ENCODE peak calls at places on chromosomes 2 and 18, in six cellular contexts. One of them, this sample, is unnamed.

GRCh38 chr2:85078536-85078935 is 54.7 kb upstream of the TCF7L1 start:
- DNase-seq in Peyer's patch: no peak
- DNase-seq in RWPE2: no peak
- DNase-seq in IMR-90: no peak
- DNase-seq in breast epithelium: no peak
- DNase-seq in choroid plexus epithelial cell: no peak
- DNase-seq in this sample: no peak

GRCh38 chr2:48175254-48175653 is 269.0 kb upstream of the FBXO11 start:
- DNase-seq in RWPE2: no peak
- DNase-seq in breast epithelium: no peak
- DNase-seq in Peyer's patch: no peak
- DNase-seq in choroid plexus epithelial cell: peak
- DNase-seq in IMR-90: peak
- DNase-seq in this sample: no peak

GRCh38 chr18:67973916-67974315 is 457.4 kb upstream of the DSEL start:
- DNase-seq in choroid plexus epithelial cell: no peak
- DNase-seq in breast epithelium: no peak
- DNase-seq in RWPE2: no peak
- DNase-seq in Peyer's patch: no peak
- DNase-seq in IMR-90: no peak
- DNase-seq in this sample: no peak

GRCh38 chr18:11577271-11578112 is 31.9 kb upstream of the SLC35G4 start:
- DNase-seq in IMR-90: no peak
- DNase-seq in RWPE2: no peak
- DNase-seq in breast epithelium: no peak
- DNase-seq in choroid plexus epithelial cell: no peak
- DNase-seq in Peyer's patch: no peak
- DNase-seq in this sample: no peak

GRCh38 chr2:226882606-226883005 is 46.8 kb downstream of the RHBDD1 start:
- DNase-seq in breast epithelium: no peak
- DNase-seq in IMR-90: peak
- DNase-seq in RWPE2: no peak
- DNase-seq in choroid plexus epithelial cell: no peak
- DNase-seq in Peyer's patch: no peak
- DNase-seq in this sample: no peak

GRCh38 chr18:50051288-50051687 is 143.7 kb downstream of the MYO5B start:
- DNase-seq in IMR-90: no peak
- DNase-seq in choroid plexus epithelial cell: peak
- DNase-seq in RWPE2: no peak
- DNase-seq in breast epithelium: no peak
- DNase-seq in Peyer's patch: no peak
- DNase-seq in this sample: no peak

GRCh38 chr18:8771930-8772329 is 66.6 kb downstream of the MTCL1 start:
- DNase-seq in IMR-90: no peak
- DNase-seq in Peyer's patch: peak
- DNase-seq in RWPE2: no peak
- DNase-seq in breast epithelium: no peak
- DNase-seq in choroid plexus epithelial cell: peak
- DNase-seq in this sample: peak

GRCh38 chr18:23650963-23651927 is 11.5 kb downstream of the ANKRD29 start:
- DNase-seq in RWPE2: no peak
- DNase-seq in choroid plexus epithelial cell: peak
- DNase-seq in IMR-90: peak
- DNase-seq in Peyer's patch: no peak
- DNase-seq in breast epithelium: no peak
- DNase-seq in this sample: no peak

GRCh38 chr2:42838133-42838532 is 45.8 kb upstream of the HAAO start:
- DNase-seq in choroid plexus epithelial cell: no peak
- DNase-seq in RWPE2: no peak
- DNase-seq in breast epithelium: no peak
- DNase-seq in Peyer's patch: peak
- DNase-seq in IMR-90: no peak
- DNase-seq in this sample: no peak

GRCh38 chr2:210654091-210654490 is 97.7 kb downstream of the CPS1 start:
- DNase-seq in RWPE2: no peak
- DNase-seq in breast epithelium: no peak
- DNase-seq in IMR-90: peak
- DNase-seq in Peyer's patch: no peak
- DNase-seq in choroid plexus epithelial cell: peak
- DNase-seq in this sample: no peak

GRCh38 chr18:681985-682384 is 24.5 kb downstream of the TYMS start:
- DNase-seq in Peyer's patch: no peak
- DNase-seq in RWPE2: no peak
- DNase-seq in choroid plexus epithelial cell: no peak
- DNase-seq in breast epithelium: no peak
- DNase-seq in IMR-90: no peak
- DNase-seq in this sample: no peak

GRCh38 chr2:238449909-238450417 is 23.2 kb downstream of the ASB1 start:
- DNase-seq in RWPE2: no peak
- DNase-seq in Peyer's patch: peak
- DNase-seq in choroid plexus epithelial cell: peak
- DNase-seq in breast epithelium: no peak
- DNase-seq in IMR-90: peak
- DNase-seq in this sample: no peak

GRCh38 chr18:59002974-59003594 is 136.6 kb upstream of the SEC11C start:
- DNase-seq in choroid plexus epithelial cell: no peak
- DNase-seq in RWPE2: no peak
- DNase-seq in IMR-90: no peak
- DNase-seq in Peyer's patch: no peak
- DNase-seq in breast epithelium: no peak
- DNase-seq in this sample: no peak

GRCh38 chr2:28661589-28662001 is 90.0 kb upstream of the PPP1CB start:
- DNase-seq in Peyer's patch: peak
- DNase-seq in choroid plexus epithelial cell: peak
- DNase-seq in breast epithelium: no peak
- DNase-seq in RWPE2: no peak
- DNase-seq in IMR-90: peak
- DNase-seq in this sample: no peak

GRCh38 chr2:164430166-164430783 is 191.0 kb downstream of the GRB14 start:
- DNase-seq in choroid plexus epithelial cell: peak
- DNase-seq in RWPE2: no peak
- DNase-seq in breast epithelium: no peak
- DNase-seq in IMR-90: peak
- DNase-seq in Peyer's patch: peak
- DNase-seq in this sample: peak

GRCh38 chr18:77067315-77068061 is 65.1 kb downstream of the MBP start:
- DNase-seq in IMR-90: peak
- DNase-seq in choroid plexus epithelial cell: peak
- DNase-seq in RWPE2: no peak
- DNase-seq in Peyer's patch: peak
- DNase-seq in breast epithelium: no peak
- DNase-seq in this sample: no peak

GRCh38 chr2:165015052-165015642 is 59.8 kb upstream of the SLC38A11 start:
- DNase-seq in RWPE2: no peak
- DNase-seq in choroid plexus epithelial cell: peak
- DNase-seq in breast epithelium: no peak
- DNase-seq in Peyer's patch: peak
- DNase-seq in IMR-90: peak
- DNase-seq in this sample: peak

GRCh38 chr18:78521136-78521535 is 458.5 kb upstream of the SALL3 start:
- DNase-seq in IMR-90: no peak
- DNase-seq in Peyer's patch: no peak
- DNase-seq in breast epithelium: no peak
- DNase-seq in RWPE2: no peak
- DNase-seq in choroid plexus epithelial cell: no peak
- DNase-seq in this sample: no peak

GRCh38 chr2:98909381-98910211 is 26.4 kb downstream of the CRACDL start:
- DNase-seq in choroid plexus epithelial cell: peak
- DNase-seq in IMR-90: peak
- DNase-seq in breast epithelium: peak
- DNase-seq in Peyer's patch: peak
- DNase-seq in RWPE2: no peak
- DNase-seq in this sample: peak

GRCh38 chr2:146734042-146734715 is 1110.7 kb upstream of the ACVR2A start:
- DNase-seq in breast epithelium: no peak
- DNase-seq in choroid plexus epithelial cell: peak
- DNase-seq in RWPE2: no peak
- DNase-seq in Peyer's patch: no peak
- DNase-seq in IMR-90: peak
- DNase-seq in this sample: no peak

GRCh38 chr2:9099341-9099751 is 95.9 kb upstream of the MBOAT2 start:
- DNase-seq in breast epithelium: no peak
- DNase-seq in Peyer's patch: no peak
- DNase-seq in RWPE2: no peak
- DNase-seq in IMR-90: peak
- DNase-seq in choroid plexus epithelial cell: peak
- DNase-seq in this sample: no peak

GRCh38 chr2:143241403-143242088 is 112.3 kb downstream of the ARHGAP15 start:
- DNase-seq in choroid plexus epithelial cell: no peak
- DNase-seq in Peyer's patch: no peak
- DNase-seq in IMR-90: no peak
- DNase-seq in breast epithelium: no peak
- DNase-seq in RWPE2: no peak
- DNase-seq in this sample: no peak

GRCh38 chr2:219279916-219280516 is 850 bp downstream of the DNAJB2 start:
- DNase-seq in Peyer's patch: no peak
- DNase-seq in RWPE2: no peak
- DNase-seq in breast epithelium: no peak
- DNase-seq in choroid plexus epithelial cell: no peak
- DNase-seq in IMR-90: no peak
- DNase-seq in this sample: no peak

GRCh38 chr2:74290466-74291216 is 52.6 kb downstream of the SLC4A5 start:
- DNase-seq in RWPE2: no peak
- DNase-seq in choroid plexus epithelial cell: no peak
- DNase-seq in IMR-90: no peak
- DNase-seq in breast epithelium: no peak
- DNase-seq in Peyer's patch: peak
- DNase-seq in this sample: no peak

GRCh38 chr18:8548186-8548585 is 61.1 kb upstream of the RAB12 start:
- DNase-seq in IMR-90: peak
- DNase-seq in breast epithelium: no peak
- DNase-seq in choroid plexus epithelial cell: peak
- DNase-seq in RWPE2: no peak
- DNase-seq in Peyer's patch: no peak
- DNase-seq in this sample: no peak

GRCh38 chr2:58601017-58601416 is 359.9 kb upstream of the FANCL start:
- DNase-seq in IMR-90: no peak
- DNase-seq in choroid plexus epithelial cell: peak
- DNase-seq in RWPE2: no peak
- DNase-seq in breast epithelium: no peak
- DNase-seq in Peyer's patch: no peak
- DNase-seq in this sample: no peak

GRCh38 chr2:23616630-23617029 is 231.7 kb downstream of the KLHL29 start:
- DNase-seq in breast epithelium: no peak
- DNase-seq in IMR-90: no peak
- DNase-seq in choroid plexus epithelial cell: no peak
- DNase-seq in RWPE2: no peak
- DNase-seq in Peyer's patch: no peak
- DNase-seq in this sample: no peak

GRCh38 chr2:44930274-44930826 is 11.2 kb upstream of the SIX3 start:
- DNase-seq in IMR-90: no peak
- DNase-seq in choroid plexus epithelial cell: no peak
- DNase-seq in RWPE2: no peak
- DNase-seq in Peyer's patch: no peak
- DNase-seq in breast epithelium: no peak
- DNase-seq in this sample: peak

GRCh38 chr2:44927979-44928659 is 13.4 kb upstream of the SIX3 start:
- DNase-seq in Peyer's patch: no peak
- DNase-seq in breast epithelium: no peak
- DNase-seq in IMR-90: no peak
- DNase-seq in RWPE2: no peak
- DNase-seq in choroid plexus epithelial cell: no peak
- DNase-seq in this sample: peak

GRCh38 chr2:144712277-144712944 is 192.5 kb upstream of the ZEB2 start:
- DNase-seq in RWPE2: no peak
- DNase-seq in IMR-90: peak
- DNase-seq in breast epithelium: no peak
- DNase-seq in choroid plexus epithelial cell: peak
- DNase-seq in Peyer's patch: no peak
- DNase-seq in this sample: no peak

GRCh38 chr2:117856415-117857210 is 42.1 kb downstream of the DDX18 start:
- DNase-seq in RWPE2: no peak
- DNase-seq in breast epithelium: no peak
- DNase-seq in IMR-90: peak
- DNase-seq in choroid plexus epithelial cell: peak
- DNase-seq in Peyer's patch: no peak
- DNase-seq in this sample: no peak

GRCh38 chr2:100630473-100630977 is 67.7 kb downstream of the PDCL3 start:
- DNase-seq in breast epithelium: no peak
- DNase-seq in IMR-90: no peak
- DNase-seq in Peyer's patch: no peak
- DNase-seq in RWPE2: no peak
- DNase-seq in choroid plexus epithelial cell: peak
- DNase-seq in this sample: no peak

GRCh38 chr18:79829136-79829854 is 31.6 kb downstream of the KCNG2 start:
- DNase-seq in RWPE2: no peak
- DNase-seq in Peyer's patch: no peak
- DNase-seq in breast epithelium: no peak
- DNase-seq in choroid plexus epithelial cell: no peak
- DNase-seq in IMR-90: no peak
- DNase-seq in this sample: no peak

GRCh38 chr2:139031722-139032121 is 251.5 kb upstream of the NXPH2 start:
- DNase-seq in RWPE2: no peak
- DNase-seq in choroid plexus epithelial cell: peak
- DNase-seq in Peyer's patch: no peak
- DNase-seq in IMR-90: no peak
- DNase-seq in breast epithelium: no peak
- DNase-seq in this sample: peak
- TF ChIP-seq CTCF in RWPE2: peak
- TF ChIP-seq CTCF in choroid plexus epithelial cell: peak
- TF ChIP-seq CTCF in Peyer's patch: no peak
- TF ChIP-seq CTCF in IMR-90: no peak
- TF ChIP-seq CTCF in breast epithelium: no peak
- TF ChIP-seq CTCF in this sample: no peak

DNA sequence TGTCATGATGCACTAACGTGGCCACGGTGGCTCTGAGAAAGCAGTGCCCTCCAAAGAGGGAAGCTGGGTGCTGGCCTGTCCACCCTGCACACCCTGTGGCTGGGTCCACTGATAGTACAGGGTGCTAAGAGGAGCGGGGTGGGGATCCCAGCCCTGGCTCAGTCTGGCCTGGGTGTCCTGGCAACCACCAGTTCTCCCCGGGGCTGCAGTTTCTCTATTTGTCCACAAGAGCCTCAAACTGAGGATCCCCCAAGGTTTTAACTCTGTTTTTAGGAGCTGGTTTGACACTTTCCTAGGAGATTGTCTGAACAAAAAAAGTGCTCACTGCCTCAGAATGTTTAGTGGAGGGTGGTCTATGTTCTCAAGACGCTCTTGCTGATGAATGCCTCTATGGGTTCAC is 29.0 kb downstream of the EDAR start:
- DNase-seq in IMR-90: no peak
- DNase-seq in choroid plexus epithelial cell: peak
- DNase-seq in Peyer's patch: no peak
- DNase-seq in breast epithelium: no peak
- DNase-seq in RWPE2: no peak
- DNase-seq in this sample: no peak
- TF ChIP-seq CTCF in IMR-90: no peak
- TF ChIP-seq CTCF in choroid plexus epithelial cell: peak
- TF ChIP-seq CTCF in Peyer's patch: peak
- TF ChIP-seq CTCF in breast epithelium: no peak
- TF ChIP-seq CTCF in RWPE2: peak
- TF ChIP-seq CTCF in this sample: no peak

GRCh38 chr2:76050196-76050595 is 339.5 kb upstream of the GCFC2 start:
- DNase-seq in IMR-90: no peak
- DNase-seq in RWPE2: no peak
- DNase-seq in choroid plexus epithelial cell: no peak
- DNase-seq in breast epithelium: no peak
- DNase-seq in Peyer's patch: no peak
- DNase-seq in this sample: no peak
- TF ChIP-seq CTCF in IMR-90: no peak
- TF ChIP-seq CTCF in RWPE2: no peak
- TF ChIP-seq CTCF in choroid plexus epithelial cell: no peak
- TF ChIP-seq CTCF in breast epithelium: no peak
- TF ChIP-seq CTCF in Peyer's patch: no peak
- TF ChIP-seq CTCF in this sample: no peak

GRCh38 chr18:28176933-28177827 is at the start of gene CDH2:
- DNase-seq in Peyer's patch: no peak
- DNase-seq in breast epithelium: no peak
- DNase-seq in IMR-90: peak
- DNase-seq in RWPE2: peak
- DNase-seq in choroid plexus epithelial cell: peak
- DNase-seq in this sample: peak
- TF ChIP-seq CTCF in Peyer's patch: no peak
- TF ChIP-seq CTCF in breast epithelium: no peak
- TF ChIP-seq CTCF in IMR-90: peak
- TF ChIP-seq CTCF in RWPE2: peak
- TF ChIP-seq CTCF in choroid plexus epithelial cell: peak
- TF ChIP-seq CTCF in this sample: peak

This sample was measured in glutamatergic neuron.